ENCODE peak calls at places on chromosomes 4 and X, in six cellular contexts. Q is H9, I is IMR-90, S is H1, O is neuronal stem cell, H is mesendoderm. F is an unnamed sample. For H3K4me1, the result is how much of the 10 kb centered on the place peaks cover.

GRCh38 chrX:119502727-119503483 is 34.7 kb downstream of the SLC25A5 start:
- DNase-seq in Q (peak), I (peak), S (no peak), O (no peak), H (no peak), F (peak)

GRCh38 chr4:95572304-95572991 is 23.7 kb upstream of the UNC5C start:
- DNase-seq in Q (peak), I (no peak), S (peak), O (no peak), H (peak), F (peak)

GRCh38 chrX:102599950-102600579 is 750 bp downstream of the ARMCX5 start:
- DNase-seq in Q (no peak), I (peak), S (no peak), O (no peak), H (peak), F (peak)

GRCh38 chr4:8308856-8309771 is 39.6 kb downstream of the HTRA3 start:
- DNase-seq in Q (no peak), I (peak), S (no peak), O (no peak), H (no peak), F (peak)

GRCh38 chr4:6873792-6874461 is 35.7 kb upstream of the TBC1D14 start:
- DNase-seq in Q (peak), I (peak), S (peak), O (peak), H (peak), F (peak)

GRCh38 chrX:10756365-10756915 is 136.1 kb upstream of the MID1 start:
- DNase-seq in Q (no peak), I (peak), S (no peak), O (no peak), H (peak), F (peak)

GRCh38 chrX:119579414-119579813 is 5.1 kb downstream of the UBE2A start:
- DNase-seq in Q (no peak), I (no peak), S (no peak), O (no peak), H (no peak), F (no peak)

GRCh38 chrX:16771483-16772398 is 14.5 kb upstream of the TXLNG start:
- DNase-seq in Q (peak), I (peak), S (peak), O (peak), H (peak), F (peak)

GRCh38 chr4:44257461-44257860 is 191.1 kb downstream of the KCTD8 start:
- DNase-seq in Q (no peak), I (no peak), S (no peak), O (no peak), H (peak), F (no peak)

GRCh38 chr4:31918891-31919290 is 1198.7 kb downstream of the PCDH7 start:
- DNase-seq in Q (no peak), I (no peak), S (no peak), O (no peak), H (no peak), F (peak)

GRCh38 chrX:68834371-68835103 is 5.7 kb downstream of the EFNB1 start:
- DNase-seq in Q (peak), I (no peak), S (peak), O (no peak), H (no peak), F (no peak)

GRCh38 chr4:99847362-99847976 is 30.8 kb downstream of the DAPP1 start:
- DNase-seq in Q (no peak), I (no peak), S (no peak), O (no peak), H (no peak), F (no peak)

GRCh38 chr4:184355111-184355604 is 119.2 kb downstream of the IRF2 start:
- DNase-seq in Q (peak), I (peak), S (peak), O (no peak), H (no peak), F (peak)
- H3K4me1 ChIP-seq in Q (under half), I (under half), S (under half), O (under half), H (under half), F (under half)

DNA sequence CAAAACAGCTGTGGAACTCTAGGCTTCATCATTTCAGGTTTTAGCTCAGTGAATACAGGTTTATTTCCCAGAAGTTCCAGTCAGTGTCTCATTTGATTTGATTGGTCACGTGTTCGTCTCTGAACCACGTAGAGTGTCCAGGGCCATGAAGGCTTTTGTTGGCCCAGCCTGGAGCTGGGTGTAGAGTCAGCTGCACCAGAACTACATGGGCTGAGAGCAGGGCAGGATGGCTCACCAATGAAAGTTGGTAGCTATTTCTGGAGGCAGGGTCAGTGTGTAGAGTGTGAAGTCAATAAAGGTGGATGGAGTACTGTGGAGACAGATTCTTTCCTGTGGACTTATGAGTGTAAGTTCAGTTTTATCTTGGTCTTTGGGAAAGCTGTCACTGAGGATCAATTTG is 43.0 kb upstream of the IGFBP7 start:
- DNase-seq in Q (no peak), I (no peak), S (no peak), O (no peak), H (no peak), F (peak)
- H2BK15ac ChIP-seq in Q (no peak), I (no peak), S (no peak), O (no peak), H (no peak), F (no peak)

GRCh38 chr4:70931359-70931758 is 29.2 kb downstream of the MOB1B start:
- DNase-seq in Q (no peak), I (no peak), S (no peak), O (no peak), H (no peak), F (no peak)

GRCh38 chr4:70930530-70931256 is 28.5 kb downstream of the MOB1B start:
- DNase-seq in Q (no peak), I (peak), S (no peak), O (no peak), H (no peak), F (no peak)

GRCh38 chr4:70920592-70920991 is 18.4 kb downstream of the MOB1B start:
- DNase-seq in Q (no peak), I (no peak), S (no peak), O (no peak), H (no peak), F (no peak)

GRCh38 chr4:70927502-70928139 is 25.5 kb downstream of the MOB1B start:
- DNase-seq in Q (no peak), I (no peak), S (no peak), O (no peak), H (no peak), F (no peak)

DNA sequence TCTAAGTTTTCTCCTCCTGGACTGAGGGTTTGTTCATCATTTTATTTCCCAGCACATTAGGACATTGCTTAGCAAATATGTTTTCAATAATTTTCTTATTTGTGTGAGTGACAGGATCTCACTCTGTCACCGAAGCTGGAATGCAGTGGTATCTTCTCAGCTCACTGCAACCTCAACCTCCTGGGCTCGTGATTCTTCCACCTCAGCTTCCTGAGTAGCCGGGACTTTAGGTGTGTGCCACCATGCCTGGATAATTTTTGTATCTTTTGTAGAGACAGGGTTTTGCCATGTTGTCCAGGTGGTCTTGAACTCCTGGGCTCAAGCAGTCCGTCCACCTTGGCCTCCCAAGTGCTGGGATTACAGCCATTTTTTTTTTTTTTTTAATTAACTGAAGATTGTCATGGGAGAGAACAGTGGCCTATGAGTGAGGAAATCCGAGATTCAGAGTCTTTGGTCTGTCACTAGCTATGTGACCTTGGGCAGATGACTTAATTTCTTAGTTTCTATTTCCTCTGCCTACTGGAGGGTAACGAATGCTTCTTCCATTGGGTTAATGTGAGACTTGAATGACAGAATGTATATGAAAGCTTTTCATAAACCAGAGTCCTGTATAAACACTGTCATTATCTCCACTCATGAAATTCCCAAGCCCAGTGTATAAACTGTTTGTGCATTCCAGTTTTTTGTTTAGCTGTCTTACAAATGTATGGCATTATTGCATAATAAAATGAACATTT is 23.9 kb downstream of the MOB1B start:
- DNase-seq in Q (no peak), I (no peak), S (no peak), O (no peak), H (no peak), F (peak)
- H3K4me1 ChIP-seq in Q (under half), I (under half), S (under half), O (under half), H (under half), F (under half)

GRCh38 chr4:103450693-103451092 is 252.6 kb upstream of the CENPE start:
- DNase-seq in Q (no peak), I (no peak), S (no peak), O (no peak), H (no peak), F (no peak)
- H2BK15ac ChIP-seq in Q (no peak), I (no peak), S (no peak), O (no peak), H (no peak), F (no peak)

GRCh38 chr4:98627477-98627876 is 30.9 kb downstream of the TSPAN5 start:
- DNase-seq in Q (no peak), I (no peak), S (no peak), O (no peak), H (no peak), F (no peak)

GRCh38 chr4:98625399-98625798 is 33.0 kb downstream of the TSPAN5 start:
- DNase-seq in Q (no peak), I (no peak), S (no peak), O (no peak), H (no peak), F (no peak)

GRCh38 chr4:98627883-98628282 is 30.5 kb downstream of the TSPAN5 start:
- DNase-seq in Q (no peak), I (peak), S (no peak), O (no peak), H (no peak), F (no peak)

GRCh38 chr4:98625920-98626319 is 32.5 kb downstream of the TSPAN5 start:
- DNase-seq in Q (no peak), I (no peak), S (no peak), O (no peak), H (no peak), F (no peak)

DNA sequence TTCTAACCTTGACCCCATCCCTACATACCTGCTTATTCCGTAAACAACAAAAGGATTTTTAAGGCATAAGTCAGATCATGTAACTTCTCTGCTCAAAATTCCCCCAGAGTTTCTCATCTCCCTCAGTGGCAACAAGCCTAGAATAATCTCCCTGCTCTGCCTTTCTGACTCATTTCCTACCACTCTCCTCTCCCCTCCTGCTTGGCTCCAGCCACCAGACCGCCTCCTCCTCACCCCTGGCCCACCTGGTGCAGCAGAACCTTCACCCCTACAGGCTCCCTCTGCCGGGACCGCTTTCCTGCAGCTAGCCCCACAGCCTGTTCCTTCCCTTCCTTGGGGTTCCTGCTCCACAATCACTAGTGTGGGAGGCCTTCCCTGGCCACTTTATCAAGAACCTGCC is 32.1 kb downstream of the TSPAN5 start:
- DNase-seq in Q (peak), I (peak), S (no peak), O (no peak), H (peak), F (peak)
- H3K4me1 ChIP-seq in Q (under half), I (under half), S (under half), O (under half), H (under half), F (under half)

DNA sequence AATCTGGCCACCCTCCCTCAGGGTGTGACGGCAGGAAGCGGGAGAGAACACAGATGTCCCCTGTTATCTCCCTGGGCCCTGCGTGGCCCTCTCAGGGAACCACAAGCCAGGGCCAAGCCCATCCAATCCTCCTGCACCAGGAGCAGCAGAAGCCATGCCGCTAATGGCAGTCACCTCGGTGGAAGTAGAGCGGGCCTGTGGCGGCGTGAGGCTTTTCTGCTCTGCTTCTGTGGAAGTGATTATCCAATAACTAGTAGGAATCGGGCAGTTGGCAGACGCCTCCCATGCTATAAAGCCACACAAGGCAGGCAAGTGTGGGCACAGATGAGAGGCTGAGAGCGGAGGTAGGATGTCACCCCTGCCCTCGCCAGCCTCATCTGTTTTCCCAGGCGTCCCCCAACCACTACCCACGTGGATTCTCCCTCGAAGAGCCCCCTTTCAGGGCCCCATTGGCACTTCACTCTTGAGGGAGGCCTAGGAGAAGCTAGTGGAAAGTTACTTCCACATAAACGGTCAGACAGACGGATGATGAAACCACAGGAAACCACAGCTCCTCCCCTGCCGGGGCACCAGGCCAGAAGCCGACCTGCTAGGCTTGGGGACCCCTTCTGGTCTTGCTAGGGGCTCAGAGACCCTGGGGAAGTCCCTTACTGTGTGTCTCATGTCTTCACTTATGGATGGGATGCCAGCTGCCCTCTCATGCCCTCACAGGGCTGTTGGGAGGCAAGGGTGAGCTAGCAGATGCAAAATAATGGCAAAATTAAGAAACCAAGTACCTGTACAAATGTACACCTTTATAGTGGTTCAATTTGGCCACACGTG is 18.8 kb upstream of the TMSB4X start:
- DNase-seq in Q (no peak), I (peak), S (no peak), O (no peak), H (peak), F (peak)
- H2BK15ac ChIP-seq in Q (no peak), I (peak), S (no peak), O (no peak), H (no peak), F (peak)

GRCh38 chrX:154526901-154527675 is 11.1 kb upstream of the FAM3A start:
- DNase-seq in Q (peak), I (peak), S (peak), O (peak), H (peak), F (peak)
- H3K4me1 ChIP-seq in Q (under half), I (under half), S (under half), O (under half), H (under half), F (under half)

GRCh38 chr4:26083987-26084386 is 170.0 kb downstream of the SMIM20 start:
- DNase-seq in Q (no peak), I (peak), S (no peak), O (no peak), H (peak), F (peak)
- H2BK15ac ChIP-seq in Q (no peak), I (no peak), S (no peak), O (no peak), H (no peak), F (no peak)

GRCh38 chr4:795726-796119 is 30.2 kb downstream of the CPLX1 start:
- DNase-seq in Q (no peak), I (no peak), S (no peak), O (no peak), H (no peak), F (no peak)
- H3K4me1 ChIP-seq in Q (under half), I (under half), S (under half), O (under half), H (under half), F (under half)

GRCh38 chr4:5423670-5424069 is 284.7 kb downstream of the EVC2 start:
- DNase-seq in Q (peak), I (no peak), S (no peak), O (no peak), H (no peak), F (no peak)

GRCh38 chr4:5421416-5421815 is 286.9 kb downstream of the EVC2 start:
- DNase-seq in Q (no peak), I (no peak), S (no peak), O (no peak), H (no peak), F (no peak)

GRCh38 chr4:5420266-5420665 is 288.1 kb downstream of the EVC2 start:
- DNase-seq in Q (no peak), I (no peak), S (no peak), O (no peak), H (no peak), F (no peak)

GRCh38 chr4:5424901-5425300 is 283.5 kb downstream of the EVC2 start:
- DNase-seq in Q (no peak), I (no peak), S (no peak), O (no peak), H (no peak), F (no peak)

GRCh38 chr4:5424211-5424610 is 284.1 kb downstream of the EVC2 start:
- DNase-seq in Q (no peak), I (no peak), S (no peak), O (no peak), H (no peak), F (no peak)
- H2BK15ac ChIP-seq in Q (no peak), I (no peak), S (no peak), O (no peak), H (no peak), F (no peak)